ENCODE peak calls at places on chromosome 14, in ten cellular contexts. W is A549, Y is heart left ventricle, J is Peyer's patch, K is uterus, F is psoas muscle, T is endodermal cell, O is ovary, N is lung, I is PC-3. L is an unnamed sample. For H3K9me3, the result is how much of the 10 kb centered on the place peaks cover.

GRCh38 chr14:60346706-60347105 is 97.7 kb downstream of the PPM1A start:
- DNase-seq in O (no peak), I (peak), T (no peak), W (no peak), K (no peak), Y (no peak), J (no peak), N (no peak), F (no peak), L (no peak)

GRCh38 chr14:22887990-22888378 is 5.0 kb downstream of the REM2 start:
- DNase-seq in W (no peak), N (no peak), J (peak), F (no peak), Y (no peak), O (peak), I (no peak), T (no peak), K (no peak), L (no peak)

GRCh38 chr14:59631237-59631636 is 54.6 kb upstream of the CCDC175 start:
- DNase-seq in F (no peak), O (no peak), Y (no peak), J (no peak), K (no peak), T (peak), N (no peak), W (no peak), I (peak), L (no peak)

GRCh38 chr14:66508547-66508845 is 549 bp downstream of the GPHN start:
- DNase-seq in W (no peak), T (no peak), I (no peak), F (no peak), N (no peak), O (peak), J (no peak), Y (no peak), K (no peak), L (no peak)

GRCh38 chr14:56120091-56120632 is 2.0 kb downstream of the PELI2 start:
- DNase-seq in O (no peak), Y (no peak), N (no peak), T (no peak), J (no peak), I (no peak), K (no peak), F (no peak), W (no peak), L (no peak)

GRCh38 chr14:85811340-85811739 is 281.4 kb downstream of the FLRT2 start:
- DNase-seq in F (no peak), O (no peak), K (no peak), W (no peak), J (no peak), N (no peak), T (peak), Y (no peak), I (no peak), L (no peak)

GRCh38 chr14:67532998-67533753 is at the start of gene PLEKHH1:
- DNase-seq in I (peak), Y (peak), T (peak), W (peak), J (peak), F (peak), K (peak), N (peak), O (peak), L (peak)

GRCh38 chr14:101402936-101403660 is 158.2 kb upstream of the DIO3 start:
- DNase-seq in Y (no peak), W (no peak), T (no peak), J (no peak), K (no peak), O (no peak), I (no peak), N (no peak), F (no peak), L (no peak)

GRCh38 chr14:63045612-63046320 is 508 bp upstream of the KCNH5 start:
- DNase-seq in O (peak), I (no peak), N (no peak), W (peak), Y (peak), F (peak), K (no peak), T (peak), J (no peak), L (no peak)

GRCh38 chr14:23483216-23483854 is 13.8 kb downstream of the NGDN start:
- DNase-seq in J (no peak), Y (no peak), I (peak), F (no peak), W (peak), T (peak), N (no peak), K (no peak), O (no peak), L (no peak)

GRCh38 chr14:98956616-98957015 is 315.4 kb downstream of the BCL11B start:
- DNase-seq in F (no peak), W (no peak), T (peak), Y (no peak), I (no peak), O (no peak), N (no peak), J (no peak), K (no peak), L (no peak)

GRCh38 chr14:99749142-99749541 is 44.1 kb upstream of the EML1 start:
- DNase-seq in T (peak), O (no peak), J (no peak), K (no peak), I (no peak), Y (no peak), N (no peak), F (no peak), W (no peak), L (no peak)

GRCh38 chr14:100679707-100680438 is 46.8 kb upstream of the DLK1 start:
- DNase-seq in K (peak), O (peak), Y (peak), W (no peak), N (peak), F (peak), I (no peak), J (peak), T (no peak), L (no peak)

GRCh38 chr14:98103705-98104104 is 1168.3 kb downstream of the BCL11B start:
- DNase-seq in K (no peak), W (no peak), T (no peak), O (no peak), Y (no peak), I (no peak), N (no peak), J (no peak), F (no peak), L (no peak)

GRCh38 chr14:34691173-34691572 is 23.2 kb downstream of the CFL2 start:
- DNase-seq in I (no peak), K (no peak), Y (no peak), W (no peak), T (no peak), O (no peak), J (no peak), N (no peak), F (no peak), L (no peak)

GRCh38 chr14:54610051-54610977 is 43.4 kb downstream of the SAMD4A start:
- DNase-seq in T (no peak), N (no peak), F (no peak), I (no peak), J (no peak), W (no peak), O (no peak), Y (no peak), K (no peak), L (no peak)

GRCh38 chr14:67137744-67138371 is 51.4 kb upstream of the GARIN2 start:
- DNase-seq in N (no peak), W (peak), K (no peak), T (no peak), Y (no peak), O (no peak), I (peak), J (no peak), F (no peak), L (no peak)

GRCh38 chr14:71309756-71310155 is 402.5 kb downstream of the PCNX1 start:
- DNase-seq in O (no peak), I (no peak), J (no peak), T (no peak), W (no peak), Y (no peak), K (no peak), N (no peak), F (no peak), L (no peak)

GRCh38 chr14:59274991-59275391 is 86.5 kb downstream of the DAAM1 start:
- DNase-seq in N (peak), K (no peak), J (peak), W (no peak), O (no peak), F (no peak), Y (peak), I (peak), T (no peak), L (no peak)

GRCh38 chr14:88204221-88204620 is 118.8 kb downstream of the KCNK10 start:
- DNase-seq in W (no peak), O (no peak), N (no peak), J (no peak), Y (no peak), I (peak), F (no peak), T (no peak), K (no peak), L (no peak)

GRCh38 chr14:102317564-102318248 is 1.8 kb upstream of the ZNF839 start:
- DNase-seq in J (peak), N (no peak), O (peak), W (no peak), I (peak), K (no peak), Y (peak), T (no peak), F (peak), L (no peak)

GRCh38 chr14:72815459-72815858 is 78.4 kb downstream of the DPF3 start:
- DNase-seq in N (no peak), J (no peak), I (no peak), W (no peak), Y (no peak), F (no peak), K (no peak), T (no peak), O (no peak), L (no peak)

GRCh38 chr14:57085801-57086200 is 182.9 kb downstream of the EXOC5 start:
- DNase-seq in Y (no peak), N (no peak), F (no peak), I (no peak), J (no peak), W (no peak), O (no peak), K (no peak), T (no peak), L (no peak)

GRCh38 chr14:31208546-31209424 is 1.2 kb upstream of the HECTD1 start:
- DNase-seq in T (peak), W (no peak), N (no peak), J (peak), I (no peak), O (no peak), Y (no peak), K (no peak), F (no peak), L (no peak)

GRCh38 chr14:36019126-36019525 is 157.4 kb downstream of the PTCSC3 start:
- DNase-seq in J (no peak), T (no peak), K (no peak), I (no peak), W (no peak), O (no peak), Y (no peak), F (no peak), N (no peak), L (no peak)

GRCh38 chr14:77266336-77266735 is 4.7 kb downstream of the NGB start:
- DNase-seq in I (no peak), K (no peak), J (no peak), Y (no peak), N (no peak), T (no peak), W (no peak), F (no peak), O (no peak), L (no peak)

GRCh38 chr14:26281280-26281998 is 316.4 kb downstream of the NOVA1 start:
- DNase-seq in T (peak), O (no peak), N (no peak), F (no peak), I (peak), K (no peak), W (peak), Y (no peak), J (no peak), L (no peak)

GRCh38 chr14:78310263-78310662 is 140.1 kb downstream of the NRXN3 start:
- DNase-seq in T (no peak), J (no peak), O (no peak), W (no peak), N (no peak), Y (no peak), F (no peak), I (no peak), K (no peak), L (no peak)

GRCh38 chr14:68140111-68140741 is 320.6 kb downstream of the RAD51B start:
- DNase-seq in Y (peak), K (peak), T (peak), N (peak), W (peak), F (no peak), I (peak), J (no peak), O (peak), L (peak)

GRCh38 chr14:92244805-92245204 is 78.2 kb upstream of the SLC24A4 start:
- DNase-seq in J (no peak), T (peak), K (no peak), F (no peak), O (no peak), Y (no peak), W (no peak), I (no peak), N (no peak), L (no peak)

DNA sequence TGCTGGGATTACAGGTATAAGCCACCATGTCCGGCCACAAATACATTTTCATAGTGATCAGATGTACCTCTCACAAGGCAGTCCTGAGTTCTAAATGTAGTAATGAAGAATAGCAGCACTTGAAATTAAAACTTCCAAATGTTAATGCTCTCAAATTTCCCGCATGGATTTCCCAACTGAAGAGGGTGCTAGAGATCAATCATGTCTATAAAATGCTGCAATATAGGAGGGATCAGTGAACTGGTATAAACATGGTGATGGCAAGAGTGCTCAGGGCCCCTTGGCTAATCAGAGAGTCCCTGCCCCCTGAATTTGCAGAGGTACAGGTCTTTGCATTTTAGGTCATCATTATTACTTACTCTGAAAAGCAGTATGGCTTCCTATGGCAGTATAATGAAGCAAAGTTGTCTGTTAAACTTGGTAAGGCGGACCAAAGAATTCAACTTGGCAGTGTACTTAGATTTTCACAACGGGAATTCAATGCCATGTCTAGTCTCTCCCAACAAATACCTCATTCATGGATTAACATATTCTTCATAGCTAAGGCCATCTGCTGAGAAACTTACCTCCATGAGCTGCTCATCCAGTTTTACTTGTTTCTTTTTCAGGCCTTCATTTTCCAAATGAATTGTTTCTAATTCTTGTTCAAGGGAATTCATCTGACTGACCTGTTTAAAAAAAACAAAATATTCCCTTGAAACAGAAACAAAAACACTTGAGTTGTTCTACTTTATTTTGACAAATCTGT is 67.0 kb upstream of the SAV1 start:
- DNase-seq in O (no peak), K (no peak), W (no peak), J (no peak), F (no peak), N (no peak), Y (no peak), T (no peak), I (peak), L (peak)
- TF ChIP-seq CTCF in O (no peak), K (no peak), W (no peak), J (no peak), F (no peak), N (no peak), Y (no peak), T (peak), I (peak), L (peak)

GRCh38 chr14:69234106-69234505 is 25.9 kb upstream of the GALNT16 start:
- DNase-seq in W (no peak), I (no peak), Y (no peak), K (no peak), O (no peak), F (no peak), T (no peak), N (no peak), J (no peak), L (no peak)

GRCh38 chr14:69231486-69231885 is 28.5 kb upstream of the GALNT16 start:
- DNase-seq in I (no peak), K (no peak), J (no peak), N (no peak), F (no peak), T (no peak), O (no peak), Y (no peak), W (no peak), L (peak)

GRCh38 chr14:69235708-69236107 is 24.2 kb upstream of the GALNT16 start:
- DNase-seq in N (no peak), T (no peak), O (no peak), J (no peak), F (no peak), W (no peak), K (no peak), Y (no peak), I (no peak), L (no peak)

GRCh38 chr14:69237142-69237541 is 22.8 kb upstream of the GALNT16 start:
- DNase-seq in F (no peak), N (no peak), Y (no peak), I (no peak), T (peak), W (no peak), J (no peak), O (no peak), K (no peak), L (no peak)

DNA sequence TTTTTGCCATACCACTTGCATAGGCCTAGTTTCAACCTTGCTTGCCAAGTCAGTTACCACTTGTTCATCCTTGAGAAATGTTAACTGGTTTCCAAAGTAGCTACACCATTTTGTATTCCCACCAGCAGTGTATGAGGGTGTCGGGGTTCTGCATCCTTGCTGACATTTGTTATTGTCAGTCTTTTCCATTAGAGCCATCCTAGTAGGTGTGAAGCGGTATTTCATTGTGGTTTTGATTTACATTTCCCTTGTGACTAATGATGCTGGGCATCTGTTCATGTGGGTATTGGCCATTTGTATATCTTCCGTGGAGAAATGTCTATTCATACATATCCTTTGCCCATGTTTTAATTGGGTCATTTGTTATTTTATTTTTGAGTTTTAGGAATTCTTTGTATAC is 27.6 kb upstream of the GALNT16 start:
- DNase-seq in K (no peak), W (no peak), N (no peak), T (no peak), Y (no peak), I (no peak), F (no peak), O (no peak), J (no peak), L (no peak)
- H3K27ac ChIP-seq in K (no peak), W (no peak), N (no peak), T (no peak), Y (no peak), I (no peak), F (no peak), O (no peak), J (no peak), L (no peak)

GRCh38 chr14:90109858-90110257 is 48.1 kb downstream of the KCNK13 start:
- DNase-seq in T (peak), W (peak), J (no peak), N (no peak), O (no peak), K (no peak), I (peak), F (no peak), Y (no peak), L (no peak)
- H3K9me3 ChIP-seq in T (under half), W (under half), J (under half), N (under half), O (under half), K (under half), I (under half), F (under half), Y (under half), L (under half)

DNA sequence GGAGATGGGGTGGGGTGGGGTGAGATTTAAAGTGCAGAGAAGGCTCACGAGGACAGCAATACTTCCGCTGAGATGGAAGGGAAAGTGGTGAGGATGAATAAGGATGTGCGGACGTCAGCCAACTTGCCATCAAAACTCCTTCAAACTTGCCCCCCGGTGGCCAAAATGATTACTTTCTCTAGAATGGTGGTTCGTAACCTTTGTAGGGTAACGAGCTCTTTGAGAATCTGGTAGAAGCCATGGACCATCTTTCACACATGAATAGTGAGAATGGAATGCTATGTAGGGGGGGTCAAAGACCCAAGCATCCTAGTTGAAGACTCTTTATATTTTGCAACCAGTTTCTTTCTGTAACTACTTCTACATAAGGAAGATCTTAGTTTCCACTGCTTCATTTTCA is 245.9 kb upstream of the DDHD1 start:
- DNase-seq in K (no peak), F (no peak), Y (no peak), J (no peak), N (no peak), O (no peak), I (peak), T (peak), W (peak), L (no peak)
- TF ChIP-seq CTCF in K (no peak), F (no peak), Y (no peak), J (no peak), N (no peak), O (no peak), I (peak), T (peak), W (peak), L (no peak)

GRCh38 chr14:52253503-52253902 is 14.0 kb upstream of the PTGDR start:
- DNase-seq in O (no peak), I (peak), T (peak), W (no peak), N (no peak), J (no peak), Y (no peak), K (no peak), F (no peak), L (no peak)
- H3K27ac ChIP-seq in O (no peak), I (no peak), T (no peak), W (no peak), N (no peak), J (no peak), Y (no peak), K (no peak), F (no peak), L (no peak)

GRCh38 chr14:45785240-45785639 is 532.2 kb upstream of the MIS18BP1 start:
- DNase-seq in I (no peak), J (no peak), T (no peak), F (no peak), N (no peak), W (no peak), O (no peak), Y (no peak), K (no peak), L (no peak)
- H3K9me3 ChIP-seq in I (under half), J (under half), T (half or more), F (under half), N (under half), W (under half), O (under half), Y (under half), K (under half), L (under half)

DNA sequence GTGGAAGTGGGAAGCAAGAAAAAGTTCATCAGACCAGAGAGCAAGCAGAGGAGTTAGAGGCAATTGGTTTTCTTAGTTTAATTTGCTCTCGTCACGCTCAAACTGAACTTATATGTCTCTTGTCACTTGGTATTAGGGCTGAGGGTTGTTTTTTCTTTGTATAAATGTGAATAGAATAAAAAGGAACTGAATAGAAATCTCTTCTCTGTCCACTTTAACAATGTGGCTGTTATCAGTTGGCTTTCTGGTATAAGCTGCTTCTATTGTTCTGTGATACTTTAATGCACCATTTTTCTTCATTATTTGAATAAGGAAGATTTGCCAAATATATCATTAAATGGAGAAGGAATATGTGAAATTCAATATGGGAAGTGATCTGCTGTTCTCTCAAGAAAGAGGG is 115.2 kb downstream of the AKAP6 start:
- DNase-seq in W (no peak), N (no peak), F (no peak), O (no peak), K (no peak), T (no peak), Y (no peak), I (no peak), J (no peak), L (no peak)
- TF ChIP-seq CTCF in W (no peak), N (no peak), F (no peak), O (no peak), K (no peak), T (no peak), Y (no peak), I (no peak), J (no peak), L (no peak)

DNA sequence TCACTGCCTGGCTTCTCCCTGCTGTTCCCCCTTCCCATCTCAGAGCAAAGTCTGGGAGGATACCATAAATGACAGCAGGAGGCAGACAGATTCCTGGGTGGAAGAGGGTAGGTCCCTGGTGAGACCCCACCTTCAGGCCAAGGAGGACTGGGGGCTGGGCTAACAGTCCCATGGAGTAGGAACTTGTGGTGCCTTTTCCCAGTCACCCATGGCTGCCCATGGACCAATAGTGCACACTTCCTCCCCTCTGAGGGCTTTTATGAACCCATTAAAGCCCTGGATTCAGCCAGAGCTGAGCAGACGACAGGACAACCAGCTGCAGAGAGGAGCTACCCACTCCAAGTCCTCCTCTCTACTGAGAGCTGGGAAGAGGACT is 36.6 kb upstream of the OR5AU1 start:
- DNase-seq in Y (no peak), I (no peak), O (no peak), K (no peak), J (no peak), F (no peak), W (no peak), N (no peak), T (peak), L (no peak)
- H3K27ac ChIP-seq in Y (no peak), I (no peak), O (no peak), K (no peak), J (no peak), F (no peak), W (peak), N (no peak), T (no peak), L (no peak)

L was measured in prostate gland.